ENCODE peak calls at places on chromosomes 2 and 18, in four cellular contexts. V is activated gamma-delta T cell treated with anti-CD3 and anti-CD28 coated beads, Interleukin-2, amount 50 U/mL, for 16 hours; Z is NB4; L is ELR. Q is an unnamed sample.

GRCh38 chr2:214185546-214185945 is 225.3 kb upstream of the VWC2L start:
- DNase-seq in Z (no peak), V (no peak), L (no peak), Q (no peak)

GRCh38 chr2:66440692-66441091 is 5.8 kb downstream of the MEIS1 start:
- DNase-seq in L (peak), V (no peak), Z (no peak), Q (no peak)

GRCh38 chr2:148989882-148990493 is 48.5 kb upstream of the LYPD6B start:
- DNase-seq in Z (peak), L (peak), V (peak), Q (peak)

GRCh38 chr18:77990901-77991300 is 741.3 kb downstream of the GALR1 start:
- DNase-seq in V (no peak), L (no peak), Z (no peak), Q (no peak)

GRCh38 chr2:44295636-44296359 is 20.5 kb downstream of the SLC3A1 start:
- DNase-seq in Z (peak), L (no peak), V (no peak), Q (no peak)

GRCh38 chr2:145829931-145830330 is 1310.0 kb upstream of the ZEB2 start:
- DNase-seq in Z (no peak), L (no peak), V (no peak), Q (no peak)

GRCh38 chr2:156456616-156457015 is 20.4 kb downstream of the GPD2 start:
- DNase-seq in L (no peak), Z (no peak), V (no peak), Q (no peak)

GRCh38 chr2:237312021-237312755 is 101.8 kb downstream of the COL6A3 start:
- DNase-seq in L (peak), V (no peak), Z (no peak), Q (peak)

GRCh38 chr2:172701250-172701649 is 34.4 kb upstream of the RAPGEF4 start:
- DNase-seq in V (no peak), L (peak), Z (no peak), Q (peak)

GRCh38 chr2:181686566-181687185 is 6.4 kb upstream of the NEUROD1 start:
- DNase-seq in L (no peak), Z (no peak), V (no peak), Q (no peak)

GRCh38 chr18:47968721-47969120 is 38.3 kb upstream of the SMAD2 start:
- DNase-seq in V (no peak), L (peak), Z (no peak), Q (peak)

GRCh38 chr18:74775239-74775638 is 177.6 kb downstream of the ZNF407 start:
- DNase-seq in L (peak), V (no peak), Z (no peak), Q (peak)

GRCh38 chr18:13629841-13630747 is 96.3 kb downstream of the FAM210A start:
- DNase-seq in L (peak), Z (peak), V (peak), Q (peak)